ENCODE peak calls at places on chromosomes 11 and 22, in five cellular contexts. One of them, this sample, is unnamed.
A peak's percentile ranks its signal among the peaks of the same experiment; 100 is the strongest.

GRCh38 chr11:109033627-109034340 is 368.9 kb downstream of the DDX10 start:
- DNase-seq in uterus: no peak
- DNase-seq in OCI-LY7: no peak
- DNase-seq in GM23248: peak; percentile 98
- DNase-seq in sigmoid colon: no peak
- DNase-seq in this sample: no peak

GRCh38 chr11:117299351-117300300 is 8.5 kb downstream of the BACE1-AS start:
- DNase-seq in sigmoid colon: no peak
- DNase-seq in uterus: no peak
- DNase-seq in OCI-LY7: no peak
- DNase-seq in GM23248: no peak
- DNase-seq in this sample: no peak

GRCh38 chr11:78973833-78974232 is 399.2 kb upstream of the NARS2 start:
- DNase-seq in OCI-LY7: no peak
- DNase-seq in GM23248: no peak
- DNase-seq in uterus: no peak
- DNase-seq in sigmoid colon: no peak
- DNase-seq in this sample: no peak

GRCh38 chr11:102639656-102640055 is 14.5 kb upstream of the MMP20 start:
- DNase-seq in uterus: no peak
- DNase-seq in OCI-LY7: no peak
- DNase-seq in GM23248: no peak
- DNase-seq in sigmoid colon: no peak
- DNase-seq in this sample: no peak

GRCh38 chr22:41257696-41258095 is 17.0 kb upstream of the CHADL start:
- DNase-seq in GM23248: no peak
- DNase-seq in sigmoid colon: no peak
- DNase-seq in uterus: no peak
- DNase-seq in OCI-LY7: no peak
- DNase-seq in this sample: no peak

GRCh38 chr11:134664863-134665535 is 253.0 kb upstream of the B3GAT1 start:
- DNase-seq in uterus: no peak
- DNase-seq in OCI-LY7: no peak
- DNase-seq in GM23248: no peak
- DNase-seq in sigmoid colon: peak; percentile 58
- DNase-seq in this sample: no peak

GRCh38 chr11:113805640-113806039 is 26.0 kb downstream of the CLDN25 start:
- DNase-seq in sigmoid colon: no peak
- DNase-seq in OCI-LY7: no peak
- DNase-seq in uterus: no peak
- DNase-seq in GM23248: no peak
- DNase-seq in this sample: no peak

GRCh38 chr11:82546556-82547162 is 187.0 kb downstream of the FAM181B start:
- DNase-seq in sigmoid colon: no peak
- DNase-seq in OCI-LY7: no peak
- DNase-seq in GM23248: no peak
- DNase-seq in uterus: no peak
- DNase-seq in this sample: no peak

GRCh38 chr11:64856382-64857227 is 12.2 kb upstream of the CDC42BPG start:
- DNase-seq in uterus: peak; percentile 63
- DNase-seq in GM23248: peak; percentile 98
- DNase-seq in sigmoid colon: peak; percentile 91
- DNase-seq in OCI-LY7: no peak
- DNase-seq in this sample: peak; percentile 86

GRCh38 chr22:31944700-31945477 is 554 bp downstream of the YWHAH start:
- DNase-seq in GM23248: peak; percentile 60
- DNase-seq in uterus: peak; percentile 49
- DNase-seq in OCI-LY7: peak; percentile 58
- DNase-seq in sigmoid colon: peak; percentile 79
- DNase-seq in this sample: peak; percentile 49

GRCh38 chr11:11862995-11863394 is 21.2 kb downstream of the USP47 start:
- DNase-seq in OCI-LY7: no peak
- DNase-seq in GM23248: no peak
- DNase-seq in uterus: no peak
- DNase-seq in sigmoid colon: no peak
- DNase-seq in this sample: no peak

GRCh38 chr11:62088331-62088933 is 35.4 kb upstream of the INCENP start:
- DNase-seq in OCI-LY7: peak; percentile 29
- DNase-seq in sigmoid colon: no peak
- DNase-seq in uterus: no peak
- DNase-seq in GM23248: no peak
- DNase-seq in this sample: no peak

GRCh38 chr11:41201156-41201555 is 258.3 kb downstream of the LRRC4C start:
- DNase-seq in sigmoid colon: no peak
- DNase-seq in OCI-LY7: peak; percentile 26
- DNase-seq in GM23248: peak; percentile 0
- DNase-seq in uterus: no peak
- DNase-seq in this sample: no peak

GRCh38 chr11:95570845-95571244 is 218.7 kb downstream of the FAM76B start:
- DNase-seq in GM23248: no peak
- DNase-seq in OCI-LY7: no peak
- DNase-seq in sigmoid colon: no peak
- DNase-seq in uterus: no peak
- DNase-seq in this sample: no peak

GRCh38 chr22:25360411-25360810 is 141.0 kb downstream of the CRYBB2 start:
- DNase-seq in OCI-LY7: no peak
- DNase-seq in GM23248: no peak
- DNase-seq in uterus: no peak
- DNase-seq in sigmoid colon: peak; percentile 55
- DNase-seq in this sample: no peak

GRCh38 chr11:58060939-58061672 is 30.4 kb downstream of the OR6Q1 start:
- DNase-seq in OCI-LY7: no peak
- DNase-seq in sigmoid colon: no peak
- DNase-seq in uterus: no peak
- DNase-seq in GM23248: peak; percentile 60
- DNase-seq in this sample: no peak

GRCh38 chr22:48223488-48224190 is 1461.2 kb downstream of the TBC1D22A start:
- DNase-seq in GM23248: no peak
- DNase-seq in uterus: no peak
- DNase-seq in sigmoid colon: no peak
- DNase-seq in OCI-LY7: no peak
- DNase-seq in this sample: no peak

GRCh38 chr22:22928666-22929380 is 41.2 kb downstream of the IGLL5 start:
- DNase-seq in GM23248: peak; percentile 80
- DNase-seq in OCI-LY7: peak; percentile 85
- DNase-seq in sigmoid colon: no peak
- DNase-seq in uterus: no peak
- DNase-seq in this sample: peak; percentile 53

GRCh38 chr22:19046287-19046686 is 75.9 kb downstream of the DGCR2 start:
- DNase-seq in sigmoid colon: no peak
- DNase-seq in GM23248: no peak
- DNase-seq in OCI-LY7: no peak
- DNase-seq in uterus: no peak
- DNase-seq in this sample: no peak

GRCh38 chr11:103842795-103843194 is 193.6 kb upstream of the DDI1 start:
- DNase-seq in OCI-LY7: no peak
- DNase-seq in sigmoid colon: no peak
- DNase-seq in uterus: no peak
- DNase-seq in GM23248: peak; percentile 65
- DNase-seq in this sample: no peak

DNA sequence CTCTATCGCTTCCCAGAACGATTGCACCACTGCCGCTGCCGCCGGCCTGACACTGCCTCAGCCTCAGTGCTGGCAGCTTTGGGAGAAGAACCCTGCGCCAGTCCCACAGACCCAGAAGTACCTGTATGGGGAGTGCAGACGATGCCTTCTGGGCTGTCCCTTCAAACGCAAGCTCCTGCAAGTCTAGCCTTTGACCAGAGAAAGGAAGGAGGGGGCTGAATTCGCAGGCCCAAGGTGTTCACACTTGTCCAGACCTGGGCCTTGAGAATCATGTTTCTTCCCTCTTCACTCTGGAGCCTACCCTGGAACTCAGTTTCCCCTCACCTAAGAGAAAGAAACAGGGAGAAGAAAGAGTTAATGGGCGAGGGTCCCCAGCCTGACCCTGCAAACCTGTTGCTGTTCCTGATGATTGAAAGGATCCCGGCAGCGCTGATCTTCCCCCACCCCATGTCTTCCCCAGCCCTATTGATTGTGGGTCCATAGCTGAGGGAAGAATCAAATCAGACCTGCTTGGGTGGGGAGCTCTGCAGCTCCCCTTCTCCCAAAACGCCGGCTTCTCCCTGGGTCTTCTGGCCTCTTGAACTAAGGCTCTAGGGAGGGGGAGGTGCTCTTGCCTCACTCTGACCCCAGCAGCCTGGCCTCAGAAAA is 786 bp upstream of the MCAM start:
- DNase-seq in uterus: no peak
- DNase-seq in sigmoid colon: no peak
- DNase-seq in GM23248: no peak
- DNase-seq in OCI-LY7: no peak
- DNase-seq in this sample: no peak
- H3K4me3 ChIP-seq in uterus: no peak overlapping the region
- H3K4me3 ChIP-seq in sigmoid colon: peak overlapping the region; percentile 62
- H3K4me3 ChIP-seq in GM23248: no peak overlapping the region
- H3K4me3 ChIP-seq in OCI-LY7: no peak overlapping the region
- H3K4me3 ChIP-seq in this sample: peak overlapping the region; percentile 51

GRCh38 chr22:26479043-26479791 is 4.4 kb downstream of the HPS4 start:
- DNase-seq in OCI-LY7: peak; percentile 83
- DNase-seq in uterus: no peak
- DNase-seq in GM23248: no peak
- DNase-seq in sigmoid colon: no peak
- DNase-seq in this sample: no peak
- H3K4me3 ChIP-seq in OCI-LY7: peak overlapping the region; percentile 86
- H3K4me3 ChIP-seq in uterus: no peak overlapping the region
- H3K4me3 ChIP-seq in GM23248: no peak overlapping the region
- H3K4me3 ChIP-seq in sigmoid colon: peak overlapping the region; percentile 17
- H3K4me3 ChIP-seq in this sample: peak overlapping the region; percentile 43

GRCh38 chr11:6631356-6631890 is 12.2 kb upstream of the TPP1 start:
- DNase-seq in OCI-LY7: no peak
- DNase-seq in GM23248: no peak
- DNase-seq in uterus: no peak
- DNase-seq in sigmoid colon: no peak
- DNase-seq in this sample: no peak

GRCh38 chr11:6630632-6631291 is 11.5 kb upstream of the TPP1 start:
- DNase-seq in GM23248: no peak
- DNase-seq in sigmoid colon: no peak
- DNase-seq in OCI-LY7: no peak
- DNase-seq in uterus: peak; percentile 14
- DNase-seq in this sample: no peak

GRCh38 chr11:6628526-6628925 is 9.3 kb upstream of the TPP1 start:
- DNase-seq in OCI-LY7: no peak
- DNase-seq in GM23248: no peak
- DNase-seq in uterus: no peak
- DNase-seq in sigmoid colon: no peak
- DNase-seq in this sample: no peak

GRCh38 chr11:6629573-6629891 is 10.3 kb upstream of the TPP1 start:
- DNase-seq in uterus: no peak
- DNase-seq in GM23248: no peak
- DNase-seq in sigmoid colon: no peak
- DNase-seq in OCI-LY7: no peak
- DNase-seq in this sample: no peak

DNA sequence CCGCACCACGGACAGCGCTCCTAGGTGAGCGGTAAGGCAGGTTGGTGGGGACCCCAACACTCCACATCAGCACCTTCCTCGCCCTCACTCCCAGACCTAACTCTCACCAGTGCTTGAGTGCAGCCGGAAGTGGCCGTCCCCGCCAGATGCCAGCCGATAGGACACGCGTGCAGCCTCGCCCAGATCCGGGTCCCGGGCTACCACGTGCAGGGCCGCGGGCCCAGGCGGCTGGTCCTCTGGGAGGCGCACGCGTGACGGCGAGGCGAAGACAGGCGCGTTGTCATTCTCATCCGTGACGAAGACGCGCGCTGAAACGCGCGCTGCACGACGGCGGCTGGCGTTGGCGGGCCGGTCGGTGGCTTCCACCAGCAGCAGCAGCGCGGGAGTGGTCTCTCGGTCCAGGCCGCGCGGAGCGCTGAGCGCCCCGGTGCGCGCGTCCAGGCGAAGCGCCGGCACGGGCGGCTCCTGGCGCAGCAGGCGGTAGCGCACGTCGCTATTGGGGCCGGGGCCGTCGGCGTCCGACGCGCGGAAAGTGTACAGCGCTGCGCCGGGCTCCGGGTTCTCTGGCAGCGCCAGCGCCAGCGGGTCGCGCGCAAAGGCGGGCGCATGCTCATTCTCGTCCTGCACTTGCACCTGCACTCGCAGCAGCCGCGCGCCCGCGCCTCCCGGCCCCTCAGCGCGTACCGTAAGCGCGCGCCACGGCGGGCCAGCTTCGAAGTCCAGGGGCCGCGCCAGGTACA is 10.8 kb upstream of the TPP1 start:
- DNase-seq in uterus: no peak
- DNase-seq in OCI-LY7: no peak
- DNase-seq in GM23248: no peak
- DNase-seq in sigmoid colon: no peak
- DNase-seq in this sample: no peak
- H3K4me3 ChIP-seq in uterus: no peak overlapping the region
- H3K4me3 ChIP-seq in OCI-LY7: no peak overlapping the region
- H3K4me3 ChIP-seq in GM23248: no peak overlapping the region
- H3K4me3 ChIP-seq in sigmoid colon: no peak overlapping the region
- H3K4me3 ChIP-seq in this sample: peak overlapping the region; percentile 32

GRCh38 chr11:60972182-60973030 is 926 bp downstream of the CD6 start:
- DNase-seq in sigmoid colon: no peak
- DNase-seq in GM23248: no peak
- DNase-seq in OCI-LY7: no peak
- DNase-seq in uterus: no peak
- DNase-seq in this sample: no peak

GRCh38 chr11:60970890-60971289 is 590 bp upstream of the CD6 start:
- DNase-seq in OCI-LY7: no peak
- DNase-seq in sigmoid colon: no peak
- DNase-seq in uterus: no peak
- DNase-seq in GM23248: no peak
- DNase-seq in this sample: no peak

GRCh38 chr11:60974726-60975125 is 3.2 kb downstream of the CD6 start:
- DNase-seq in OCI-LY7: no peak
- DNase-seq in sigmoid colon: no peak
- DNase-seq in GM23248: no peak
- DNase-seq in uterus: no peak
- DNase-seq in this sample: no peak

GRCh38 chr11:60971520-60971919 is at the start of gene CD6:
- DNase-seq in uterus: no peak
- DNase-seq in sigmoid colon: no peak
- DNase-seq in OCI-LY7: no peak
- DNase-seq in GM23248: no peak
- DNase-seq in this sample: no peak

DNA sequence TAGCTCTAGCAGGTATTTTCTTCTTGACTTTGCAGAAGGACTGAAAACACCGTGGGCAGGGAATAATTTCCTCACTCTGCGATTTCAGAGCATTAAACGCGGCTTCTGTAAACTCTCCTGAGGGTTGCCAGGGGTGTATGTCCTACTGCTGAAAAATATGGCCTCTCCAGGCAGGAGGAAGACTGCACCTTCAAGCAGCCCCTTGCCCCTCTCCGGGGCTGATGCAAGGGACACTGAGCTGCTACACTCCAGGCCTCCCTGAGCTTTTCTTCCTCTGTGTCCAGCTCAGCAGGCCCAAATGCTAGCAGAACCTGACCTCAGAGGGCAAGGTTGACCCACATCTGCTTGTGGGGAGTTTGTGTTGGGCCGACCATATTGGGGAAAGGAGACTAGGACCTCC is 2.2 kb downstream of the CD6 start:
- DNase-seq in sigmoid colon: no peak
- DNase-seq in OCI-LY7: no peak
- DNase-seq in uterus: no peak
- DNase-seq in GM23248: no peak
- DNase-seq in this sample: no peak
- H3K4me3 ChIP-seq in sigmoid colon: no peak overlapping the region
- H3K4me3 ChIP-seq in OCI-LY7: no peak overlapping the region
- H3K4me3 ChIP-seq in uterus: no peak overlapping the region
- H3K4me3 ChIP-seq in GM23248: no peak overlapping the region
- H3K4me3 ChIP-seq in this sample: peak overlapping the region; percentile 36

This sample was measured in lower lobe of right lung.